ENCODE peak calls at places on chromosomes 5 and 9, in six cellular contexts. V, R, K, D, Q and L are unnamed samples.

GRCh38 chr5:74285876-74286275 is 354.7 kb downstream of the ENC1 start:
- DNase-seq in K (no peak), Q (no peak), R (no peak), D (no peak), V (no peak), L (no peak)

GRCh38 chr9:33227013-33227398 is 13.0 kb upstream of the SPINK4 start:
- DNase-seq in K (no peak), V (no peak), Q (no peak), R (no peak), D (no peak), L (peak; percentile 47)

GRCh38 chr9:90974007-90974406 is 172.4 kb downstream of the SYK start:
- DNase-seq in Q (no peak), V (peak; percentile 25), D (no peak), K (no peak), R (no peak), L (no peak)

GRCh38 chr9:93127395-93127911 is 6.6 kb downstream of the NINJ1 start:
- DNase-seq in V (no peak), D (no peak), R (no peak), Q (no peak), K (no peak), L (no peak)

GRCh38 chr5:41193462-41194166 is 19.7 kb downstream of the C6 start:
- DNase-seq in R (no peak), V (peak; percentile 49), D (no peak), K (no peak), Q (no peak), L (peak; percentile 67)

GRCh38 chr5:23132231-23132630 is 279.1 kb upstream of the CDH12 start:
- DNase-seq in Q (no peak), D (no peak), V (no peak), R (no peak), K (no peak), L (no peak)

GRCh38 chr5:56075361-56075760 is 80.6 kb upstream of the IL6ST start:
- DNase-seq in V (peak; percentile 52), R (no peak), K (no peak), D (no peak), Q (peak; percentile 95), L (no peak)

GRCh38 chr9:95268681-95269080 is 48.8 kb downstream of the FANCC start:
- DNase-seq in K (peak; percentile 38), Q (peak; percentile 47), R (no peak), D (no peak), V (peak; percentile 41), L (peak; percentile 3)

GRCh38 chr9:135066291-135066690 is 21.2 kb upstream of the OLFM1 start:
- DNase-seq in Q (no peak), D (no peak), K (peak; percentile 1), V (no peak), R (no peak), L (no peak)

GRCh38 chr9:86843182-86843581 is 104.1 kb downstream of the GAS1 start:
- DNase-seq in D (no peak), V (peak; percentile 19), R (no peak), K (no peak), Q (no peak), L (no peak)

GRCh38 chr5:162485666-162486292 is 418.2 kb downstream of the GABRG2 start:
- DNase-seq in D (no peak), Q (no peak), K (peak; percentile 46), R (no peak), V (no peak), L (no peak)

GRCh38 chr5:60161340-60161934 is 267.9 kb upstream of the PDE4D start:
- DNase-seq in V (peak; percentile 19), K (no peak), Q (peak; percentile 40), R (no peak), D (no peak), L (peak; percentile 48)

GRCh38 chr5:66861402-66861801 is 265.2 kb downstream of the MAST4 start:
- DNase-seq in Q (no peak), K (no peak), D (no peak), V (no peak), R (no peak), L (no peak)

GRCh38 chr9:137276757-137277328 is 683 bp upstream of the TOR4A start:
- DNase-seq in V (peak; percentile 38), R (no peak), K (peak; percentile 71), D (no peak), Q (peak; percentile 81), L (no peak)
- H2BK5ac ChIP-seq in V (peak overlapping the region; percentile 71), R (peak overlapping the region; percentile 75), K (no peak overlapping the region), D (peak overlapping the region; percentile 91), Q (no peak overlapping the region), L (no peak overlapping the region)

GRCh38 chr5:150213530-150213929 is 23.7 kb downstream of the SLC6A7 start:
- DNase-seq in V (peak; percentile 75), Q (peak; percentile 18), D (no peak), R (no peak), K (no peak), L (no peak)

GRCh38 chr5:150211156-150212030 is 21.5 kb downstream of the SLC6A7 start:
- DNase-seq in V (no peak), Q (no peak), D (peak; percentile 68), R (no peak), K (peak; percentile 79), L (no peak)

GRCh38 chr5:150217041-150217440 is 27.2 kb downstream of the SLC6A7 start:
- DNase-seq in Q (no peak), V (no peak), R (no peak), D (no peak), K (no peak), L (no peak)

GRCh38 chr5:150215978-150216944 is 26.4 kb downstream of the SLC6A7 start:
- DNase-seq in R (no peak), K (no peak), Q (no peak), D (no peak), V (no peak), L (no peak)

GRCh38 chr5:150214289-150214688 is 24.4 kb downstream of the SLC6A7 start:
- DNase-seq in K (peak; percentile 43), V (peak; percentile 9), R (no peak), Q (peak; percentile 44), D (no peak), L (no peak)
- H2AFZ ChIP-seq in K (no peak overlapping the region), V (peak overlapping the region; percentile 1), R (no peak overlapping the region), Q (no peak overlapping the region), D (no peak overlapping the region), L (no peak overlapping the region)

GRCh38 chr5:119483155-119483554 is 30.9 kb downstream of the HSD17B4 start:
- DNase-seq in Q (no peak), R (no peak), K (no peak), V (no peak), D (no peak), L (no peak)
- H3K4ac ChIP-seq in Q (no peak overlapping the region), R (no peak overlapping the region), K (no peak overlapping the region), V (no peak overlapping the region), D (no peak overlapping the region), L (no peak overlapping the region)

GRCh38 chr9:77534376-77535057 is 113.6 kb downstream of the GNA14 start:
- DNase-seq in K (peak; percentile 70), R (no peak), V (no peak), D (no peak), Q (no peak), L (no peak)

GRCh38 chr9:77532607-77533006 is 115.5 kb downstream of the GNA14 start:
- DNase-seq in D (no peak), V (no peak), R (no peak), Q (no peak), K (no peak), L (no peak)

GRCh38 chr9:77533678-77534077 is 114.4 kb downstream of the GNA14 start:
- DNase-seq in Q (no peak), K (no peak), D (no peak), R (no peak), V (no peak), L (no peak)
- H2BK5ac ChIP-seq in Q (no peak overlapping the region), K (no peak overlapping the region), D (no peak overlapping the region), R (no peak overlapping the region), V (no peak overlapping the region), L (no peak overlapping the region)

DNA sequence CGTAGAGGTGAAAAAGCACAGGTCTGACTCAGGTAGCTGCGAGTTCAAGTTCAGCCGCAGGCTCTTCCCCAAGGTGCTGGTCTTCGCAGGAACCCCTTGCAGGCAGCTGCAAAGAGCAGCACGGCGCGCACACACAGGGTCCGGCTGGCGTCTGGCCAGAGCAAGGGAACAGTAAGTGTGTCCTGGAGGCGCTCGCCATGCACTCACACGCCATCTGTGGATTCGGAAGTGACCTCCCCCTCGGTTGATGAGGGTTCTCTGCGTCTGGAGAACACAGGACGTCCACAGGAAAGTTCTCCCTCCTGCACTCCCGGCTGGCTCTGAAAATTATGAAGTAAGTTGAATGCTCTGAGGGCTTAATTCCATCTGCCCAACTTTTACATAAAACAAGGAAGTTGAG is 14.0 kb upstream of the EGFL7 start:
- DNase-seq in Q (no peak), R (no peak), D (no peak), K (no peak), V (no peak), L (peak; percentile 16)
- H2AFZ ChIP-seq in Q (peak overlapping the region; percentile 44), R (peak overlapping the region; percentile 5), D (no peak overlapping the region), K (no peak overlapping the region), V (peak overlapping the region; percentile 63), L (no peak overlapping the region)

GRCh38 chr5:176541338-176542134 is 4.3 kb upstream of the RNF44 start:
- DNase-seq in V (no peak), K (peak; percentile 91), R (no peak), D (no peak), Q (peak; percentile 34), L (no peak)
- H3K4ac ChIP-seq in V (peak overlapping the region; percentile 36), K (peak overlapping the region; percentile 36), R (peak overlapping the region; percentile 61), D (peak overlapping the region; percentile 69), Q (peak overlapping the region; percentile 83), L (no peak overlapping the region)

DNA sequence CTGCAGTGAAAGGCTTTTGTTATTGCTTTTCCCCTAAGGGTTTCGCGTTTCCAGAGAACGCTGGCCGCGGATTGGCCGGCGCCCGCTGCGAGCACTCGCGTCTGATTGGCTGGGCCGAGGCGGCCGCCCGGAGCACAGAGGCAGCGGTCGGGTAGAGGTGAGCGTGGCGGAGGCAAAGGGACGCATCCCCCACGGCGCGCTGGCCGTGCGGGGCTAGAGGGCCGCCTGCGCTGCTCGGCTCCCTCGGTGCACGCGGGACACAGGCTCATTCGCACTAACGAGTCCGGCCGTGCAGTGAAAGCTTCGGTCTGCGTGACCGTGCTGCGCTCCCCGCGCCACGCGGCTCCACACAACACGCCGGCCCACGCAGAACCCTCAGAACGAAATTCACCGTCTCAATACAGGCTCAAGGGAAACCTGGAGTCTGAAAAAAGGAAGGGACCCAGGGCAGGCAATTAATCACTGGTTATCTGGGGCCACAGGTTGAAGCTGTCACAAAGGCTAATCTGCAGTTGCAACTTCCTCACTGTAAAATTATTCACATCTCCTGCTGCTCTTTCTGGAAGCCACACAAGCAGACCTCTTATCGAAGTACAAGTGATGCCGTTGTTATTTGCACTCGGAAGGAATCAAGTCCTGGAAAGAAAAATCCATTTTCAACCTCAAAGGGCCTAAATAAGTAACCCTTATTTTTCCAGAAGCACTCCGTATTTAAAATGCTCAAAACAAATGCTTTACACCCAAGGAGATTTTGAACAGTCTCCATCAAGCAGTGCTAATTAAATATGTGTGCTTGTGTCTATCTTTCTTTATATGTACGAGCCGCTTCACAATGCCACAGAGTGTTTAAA is 94.6 kb downstream of the ZNF608 start:
- DNase-seq in V (no peak), D (no peak), K (peak; percentile 89), R (peak; percentile 78), Q (peak; percentile 89), L (peak; percentile 71)
- H2BK5ac ChIP-seq in V (peak overlapping the region; percentile 87), D (peak overlapping the region; percentile 89), K (no peak overlapping the region), R (no peak overlapping the region), Q (peak overlapping the region; percentile 75), L (peak overlapping the region; percentile 97)